ENCODE peak calls at places on chromosomes 3 and 15, in five cellular contexts. P is GM12878, Z is GM23338, O is SK-N-SH, X is HCT116. M is an unnamed sample.

GRCh38 chr3:12750223-12750622 is 8.8 kb downstream of the TMEM40 start:
- DNase-seq in P (no peak), Z (no peak), O (no peak), X (peak; percentile 47), M (no peak)

GRCh38 chr3:81572201-81572756 is 189.2 kb downstream of the GBE1 start:
- DNase-seq in P (no peak), Z (no peak), O (no peak), X (no peak), M (no peak)

GRCh38 chr15:45150997-45151396 is 21.2 kb downstream of the DUOX1 start:
- DNase-seq in P (no peak), Z (no peak), O (no peak), X (no peak), M (no peak)

GRCh38 chr3:71721721-71722157 is 3.5 kb downstream of the EIF4E3 start:
- DNase-seq in P (no peak), Z (no peak), O (no peak), X (no peak), M (no peak)

GRCh38 chr15:77181305-77182074 is 110.6 kb upstream of the TSPAN3 start:
- DNase-seq in P (peak; percentile 82), Z (no peak), O (no peak), X (no peak), M (no peak)

GRCh38 chr3:155022896-155023295 is 57.2 kb upstream of the MME start:
- DNase-seq in P (no peak), Z (no peak), O (no peak), X (no peak), M (no peak)

GRCh38 chr3:50652709-50653108 is 22.0 kb upstream of the DOCK3 start:
- DNase-seq in P (peak; percentile 5), Z (peak; percentile 77), O (peak; percentile 45), X (no peak), M (no peak)

GRCh38 chr3:146250449-146251382 is at the start of gene PLSCR4:
- DNase-seq in P (no peak), Z (peak; percentile 73), O (peak; percentile 19), X (peak; percentile 16), M (no peak)

GRCh38 chr3:157093096-157093495 is 66.9 kb downstream of the CCNL1 start:
- DNase-seq in P (peak; percentile 64), Z (peak; percentile 53), O (no peak), X (no peak), M (no peak)

GRCh38 chr15:34161329-34161953 is 48.5 kb downstream of the KATNBL1 start:
- DNase-seq in P (no peak), Z (peak; percentile 28), O (no peak), X (peak; percentile 26), M (peak; percentile 23)

GRCh38 chr3:152389316-152389934 is 120.7 kb downstream of the MBNL1 start:
- DNase-seq in P (no peak), Z (no peak), O (no peak), X (no peak), M (no peak)

GRCh38 chr3:42547401-42547945 is 34.3 kb downstream of the SEC22C start:
- DNase-seq in P (no peak), Z (peak; percentile 89), O (peak; percentile 76), X (peak; percentile 31), M (peak; percentile 22)

GRCh38 chr3:77871436-77871835 is 831.5 kb downstream of the ROBO2 start:
- DNase-seq in P (no peak), Z (no peak), O (no peak), X (no peak), M (no peak)

GRCh38 chr15:68812596-68813548 is 7.8 kb downstream of the ANP32A start:
- DNase-seq in P (no peak), Z (no peak), O (no peak), X (no peak), M (no peak)

GRCh38 chr3:49387721-49388120 is 24.1 kb downstream of the RHOA start:
- DNase-seq in P (no peak), Z (no peak), O (no peak), X (no peak), M (no peak)

GRCh38 chr3:136070953-136071949 is 105.7 kb downstream of the PPP2R3A start:
- DNase-seq in P (no peak), Z (peak; percentile 33), O (no peak), X (no peak), M (no peak)

GRCh38 chr15:60652870-60653269 is 173.9 kb upstream of the ICE2 start:
- DNase-seq in P (no peak), Z (no peak), O (no peak), X (no peak), M (no peak)

GRCh38 chr3:124395584-124396340 is 334.5 kb upstream of the UMPS start:
- DNase-seq in P (no peak), Z (no peak), O (peak; percentile 82), X (no peak), M (no peak)
- TF ChIP-seq REST in P (no peak), Z (no peak), O (no peak), X (no peak), M (no peak)

GRCh38 chr3:73623996-73624362 is 762 bp downstream of the PDZRN3 start:
- DNase-seq in P (no peak), Z (peak; percentile 88), O (peak; percentile 78), X (no peak), M (no peak)

GRCh38 chr3:73621388-73621787 is 3.4 kb downstream of the PDZRN3 start:
- DNase-seq in P (no peak), Z (no peak), O (no peak), X (no peak), M (no peak)

GRCh38 chr3:73623316-73623715 is 1.4 kb downstream of the PDZRN3 start:
- DNase-seq in P (no peak), Z (no peak), O (no peak), X (no peak), M (no peak)

GRCh38 chr3:73624363-73625123 is at the start of gene PDZRN3:
- DNase-seq in P (no peak), Z (peak; percentile 74), O (peak; percentile 82), X (no peak), M (no peak)

DNA sequence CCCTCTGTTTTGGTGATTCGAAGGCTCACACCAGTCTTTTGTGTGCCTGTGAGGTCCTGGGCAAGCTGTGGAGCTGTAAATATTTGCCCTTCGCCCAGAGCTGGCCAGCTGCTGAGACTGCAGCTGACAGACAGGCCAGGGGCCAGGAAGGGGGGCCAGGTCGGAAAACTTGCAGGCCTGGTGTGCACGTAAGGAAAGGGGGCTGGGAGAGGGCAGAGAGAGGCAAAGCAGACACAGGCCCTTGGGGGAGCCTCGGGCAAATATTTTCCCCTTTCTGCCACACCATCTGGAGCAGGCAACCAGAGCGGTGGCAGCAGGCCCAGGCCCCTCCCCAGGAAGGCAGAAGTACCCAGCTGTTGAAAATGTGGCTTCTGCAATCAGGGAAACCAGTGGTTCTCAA is 2.6 kb downstream of the PDZRN3 start:
- DNase-seq in P (no peak), Z (peak; percentile 31), O (peak; percentile 78), X (no peak), M (no peak)
- TF ChIP-seq POLR2AphosphoS5 in P (no peak), Z (no peak), O (peak; percentile 24), X (no peak), M (no peak)

GRCh38 chr3:132386259-132386658 is 31.0 kb upstream of the DNAJC13 start:
- DNase-seq in P (no peak), Z (no peak), O (no peak), X (no peak), M (no peak)

GRCh38 chr3:132382267-132382666 is 35.0 kb upstream of the DNAJC13 start:
- DNase-seq in P (no peak), Z (peak; percentile 72), O (no peak), X (no peak), M (no peak)

GRCh38 chr3:132378846-132379245 is 38.5 kb upstream of the DNAJC13 start:
- DNase-seq in P (no peak), Z (no peak), O (no peak), X (no peak), M (no peak)

GRCh38 chr3:132380979-132381944 is 36.0 kb upstream of the DNAJC13 start:
- DNase-seq in P (no peak), Z (no peak), O (no peak), X (no peak), M (no peak)

GRCh38 chr3:132382688-132383194 is 34.6 kb upstream of the DNAJC13 start:
- DNase-seq in P (no peak), Z (peak; percentile 22), O (no peak), X (no peak), M (no peak)
- TF ChIP-seq CTCF in P (no peak), Z (no peak), O (no peak), X (no peak), M (no peak)

DNA sequence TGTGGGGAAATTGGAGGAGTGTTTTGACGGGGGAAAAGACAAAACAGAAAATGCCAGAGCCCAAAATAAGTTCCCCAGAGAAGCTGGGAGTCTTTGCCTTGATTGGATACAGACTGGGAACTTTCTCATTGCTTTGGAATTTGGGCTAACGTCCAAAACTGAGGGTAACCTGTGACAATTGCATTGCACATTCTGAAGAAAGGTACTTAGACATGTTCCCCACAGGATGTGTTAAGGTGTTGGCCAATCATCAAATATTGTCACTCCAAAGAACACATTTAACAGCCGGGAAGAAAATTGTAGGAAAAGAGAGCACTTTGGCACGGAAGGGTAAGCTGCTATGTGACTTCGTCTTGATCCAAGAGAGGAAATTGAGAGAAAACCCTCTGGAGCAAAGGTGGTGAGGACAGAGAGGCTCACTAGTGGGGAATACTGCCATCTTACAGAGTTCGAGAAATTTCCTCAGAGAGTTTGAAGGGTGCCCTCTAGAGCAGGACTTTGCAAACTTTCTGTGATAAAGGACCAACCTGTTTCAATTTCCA is 619.5 kb upstream of the TBL1XR1 start:
- DNase-seq in P (no peak), Z (no peak), O (no peak), X (peak; percentile 44), M (no peak)
- TF ChIP-seq REST in P (no peak), Z (no peak), O (no peak), X (no peak), M (no peak)

GRCh38 chr3:172082269-172082668 is 42.9 kb downstream of the FNDC3B start:
- DNase-seq in P (no peak), Z (no peak), O (peak; percentile 57), X (no peak), M (no peak)
- TF ChIP-seq POLR2AphosphoS5 in P (no peak), Z (no peak), O (peak; percentile 30), X (no peak), M (no peak)

DNA sequence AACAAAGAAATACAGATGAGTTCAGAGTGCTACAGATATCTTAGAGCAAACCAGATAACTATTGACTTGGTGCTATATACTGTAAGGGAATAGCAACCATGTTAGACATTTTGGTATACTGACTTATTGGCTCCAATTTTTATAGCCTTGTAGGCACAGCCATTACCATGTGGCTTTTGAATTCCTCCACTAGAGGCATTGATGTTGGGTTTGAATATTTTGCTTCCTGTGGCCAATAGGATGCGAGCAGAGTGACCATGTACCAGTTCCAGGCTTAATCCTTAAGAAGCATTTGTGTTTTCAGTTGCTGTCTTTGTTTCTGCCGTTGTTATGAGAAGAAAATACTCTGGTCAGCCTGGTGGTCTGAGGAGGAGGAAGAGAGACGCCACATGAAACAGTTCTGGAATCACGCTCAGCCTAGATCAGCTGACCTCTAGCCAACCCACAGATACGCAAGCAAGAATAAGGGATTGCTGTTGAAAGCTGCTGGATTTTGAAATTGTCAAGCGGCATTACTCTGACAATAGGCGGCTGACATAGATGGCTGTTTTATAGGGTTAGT is 109.4 kb upstream of the TNIK start:
- DNase-seq in P (no peak), Z (no peak), O (no peak), X (no peak), M (no peak)
- TF ChIP-seq CTCF in P (no peak), Z (no peak), O (no peak), X (no peak), M (no peak)

GRCh38 chr15:91491131-91491950 is 362.2 kb upstream of the SLCO3A1 start:
- DNase-seq in P (no peak), Z (no peak), O (no peak), X (no peak), M (no peak)
- TF ChIP-seq REST in P (no peak), Z (no peak), O (no peak), X (no peak), M (no peak)

GRCh38 chr3:39850707-39851014 is 41.3 kb downstream of the MYRIP start:
- DNase-seq in P (no peak), Z (no peak), O (no peak), X (no peak), M (no peak)
- TF ChIP-seq POLR2AphosphoS5 in P (no peak), Z (no peak), O (no peak), X (no peak), M (no peak)

M was measured in HL-60.